ENCODE peak calls at places on chromosomes 16 and 17, in ten cellular contexts. Y is heart left ventricle, J is BE2C, E is ascending aorta, S is tibial nerve, R is PC-3, L is Panc1, X is pancreas, T is adrenal gland, N is thoracic aorta. P is an unnamed sample. For H3K4me1 and H3K36me3, the result is how much of the 10 kb centered on the place peaks cover.

GRCh38 chr17:66345264-66345663 is 42.9 kb downstream of the PRKCA start:
- DNase-seq in Y (no peak), J (peak), E (no peak), S (no peak), R (no peak), L (no peak), X (no peak), T (no peak), N (no peak), P (no peak)

GRCh38 chr17:73292031-73292531 is 19.7 kb downstream of the CDC42EP4 start:
- DNase-seq in Y (peak), J (no peak), E (peak), S (no peak), R (peak), L (no peak), X (no peak), T (peak), N (peak), P (no peak)

GRCh38 chr16:57544129-57544653 is 1.7 kb downstream of the ADGRG5 start:
- DNase-seq in Y (no peak), J (no peak), E (no peak), S (no peak), R (no peak), L (no peak), X (no peak), T (peak), N (no peak), P (peak)

GRCh38 chr17:77681820-77682219 is 276.7 kb upstream of the TNRC6C start:
- DNase-seq in Y (peak), J (peak), E (peak), S (peak), R (peak), L (no peak), X (no peak), T (no peak), N (no peak), P (no peak)

GRCh38 chr17:52419256-52419655 is 260.7 kb upstream of the CA10 start:
- DNase-seq in Y (no peak), J (peak), E (no peak), S (no peak), R (peak), L (no peak), X (peak), T (peak), N (no peak), P (no peak)

GRCh38 chr17:49629447-49629846 is 48.5 kb downstream of the SPOP start:
- DNase-seq in Y (no peak), J (no peak), E (no peak), S (no peak), R (no peak), L (no peak), X (no peak), T (no peak), N (no peak), P (no peak)

GRCh38 chr16:31093132-31093703 is 1.4 kb downstream of the VKORC1 start:
- DNase-seq in Y (no peak), J (peak), E (no peak), S (no peak), R (peak), L (no peak), X (no peak), T (no peak), N (no peak), P (no peak)

GRCh38 chr16:67864594-67864993 is 8.3 kb upstream of the EDC4 start:
- DNase-seq in Y (no peak), J (no peak), E (no peak), S (no peak), R (no peak), L (no peak), X (no peak), T (no peak), N (no peak), P (no peak)

GRCh38 chr17:64148699-64149098 is 18.8 kb upstream of the ERN1 start:
- DNase-seq in Y (no peak), J (no peak), E (no peak), S (no peak), R (peak), L (no peak), X (no peak), T (peak), N (no peak), P (no peak)

GRCh38 chr16:57541754-57542435 is 548 bp upstream of the ADGRG5 start:
- DNase-seq in Y (no peak), J (no peak), E (no peak), S (no peak), R (no peak), L (no peak), X (no peak), T (peak), N (no peak), P (peak)

GRCh38 chr16:55737318-55737717 is 81.5 kb downstream of the SLC6A2 start:
- DNase-seq in Y (no peak), J (no peak), E (no peak), S (no peak), R (no peak), L (no peak), X (no peak), T (no peak), N (no peak), P (no peak)

GRCh38 chr16:53282975-53283946 is 151.0 kb upstream of the RBL2 start:
- DNase-seq in Y (no peak), J (no peak), E (no peak), S (no peak), R (peak), L (peak), X (no peak), T (no peak), N (no peak), P (no peak)

GRCh38 chr17:13581925-13582324 is 19.8 kb downstream of the HS3ST3A1 start:
- DNase-seq in Y (no peak), J (no peak), E (no peak), S (no peak), R (no peak), L (no peak), X (no peak), T (no peak), N (no peak), P (no peak)

GRCh38 chr16:56631197-56631596 is 1.3 kb upstream of the MT1M start:
- DNase-seq in Y (no peak), J (no peak), E (no peak), S (no peak), R (no peak), L (no peak), X (no peak), T (no peak), N (no peak), P (no peak)

GRCh38 chr17:73641779-73642580 is 2.3 kb downstream of the SDK2 start:
- DNase-seq in Y (no peak), J (no peak), E (no peak), S (no peak), R (no peak), L (no peak), X (no peak), T (no peak), N (no peak), P (no peak)

GRCh38 chr16:3578610-3579551 is 1.7 kb upstream of the NLRC3 start:
- DNase-seq in Y (peak), J (no peak), E (no peak), S (no peak), R (no peak), L (no peak), X (no peak), T (no peak), N (no peak), P (no peak)

GRCh38 chr17:48262982-48263586 is 155.5 kb downstream of the SNX11 start:
- DNase-seq in Y (no peak), J (no peak), E (no peak), S (no peak), R (peak), L (no peak), X (no peak), T (no peak), N (no peak), P (no peak)

GRCh38 chr17:49917771-49918170 is 51.2 kb upstream of the DLX4 start:
- DNase-seq in Y (no peak), J (no peak), E (no peak), S (no peak), R (no peak), L (no peak), X (no peak), T (no peak), N (no peak), P (no peak)

GRCh38 chr17:28030386-28030785 is 12.1 kb upstream of the NLK start:
- DNase-seq in Y (no peak), J (no peak), E (no peak), S (no peak), R (no peak), L (no peak), X (peak), T (peak), N (no peak), P (no peak)

GRCh38 chr17:80940171-80941123 is 51.2 kb upstream of the CHMP6 start:
- DNase-seq in Y (peak), J (no peak), E (no peak), S (no peak), R (no peak), L (no peak), X (no peak), T (no peak), N (no peak), P (peak)

GRCh38 chr17:7436556-7437368 is 1.5 kb downstream of the TMEM102 start:
- DNase-seq in Y (peak), J (peak), E (peak), S (no peak), R (peak), L (peak), X (peak), T (peak), N (no peak), P (peak)
- TF ChIP-seq CTCF in Y (peak), J (peak), E (peak), S (peak), R (peak), L (peak), X (peak), T (peak), N (peak), P (peak)

GRCh38 chr17:20184977-20185619 is 175.9 kb downstream of the SPECC1 start:
- DNase-seq in Y (no peak), J (no peak), E (no peak), S (no peak), R (no peak), L (no peak), X (no peak), T (no peak), N (no peak), P (no peak)

GRCh38 chr17:20189979-20190378 is 180.8 kb downstream of the SPECC1 start:
- DNase-seq in Y (no peak), J (no peak), E (no peak), S (no peak), R (no peak), L (no peak), X (no peak), T (no peak), N (no peak), P (no peak)

GRCh38 chr17:20184191-20184590 is 175.0 kb downstream of the SPECC1 start:
- DNase-seq in Y (no peak), J (no peak), E (no peak), S (no peak), R (no peak), L (no peak), X (no peak), T (no peak), N (no peak), P (no peak)

GRCh38 chr17:20189322-20189721 is 180.2 kb downstream of the SPECC1 start:
- DNase-seq in Y (no peak), J (no peak), E (no peak), S (no peak), R (peak), L (no peak), X (no peak), T (peak), N (no peak), P (no peak)

GRCh38 chr17:20187049-20187448 is 177.9 kb downstream of the SPECC1 start:
- DNase-seq in Y (no peak), J (no peak), E (no peak), S (no peak), R (peak), L (no peak), X (no peak), T (no peak), N (no peak), P (no peak)
- H3K4me1 ChIP-seq in Y (under half), J (under half), E (under half), S (half or more), R (under half), L (under half), X (under half), T (under half), N (under half), P (under half)

DNA sequence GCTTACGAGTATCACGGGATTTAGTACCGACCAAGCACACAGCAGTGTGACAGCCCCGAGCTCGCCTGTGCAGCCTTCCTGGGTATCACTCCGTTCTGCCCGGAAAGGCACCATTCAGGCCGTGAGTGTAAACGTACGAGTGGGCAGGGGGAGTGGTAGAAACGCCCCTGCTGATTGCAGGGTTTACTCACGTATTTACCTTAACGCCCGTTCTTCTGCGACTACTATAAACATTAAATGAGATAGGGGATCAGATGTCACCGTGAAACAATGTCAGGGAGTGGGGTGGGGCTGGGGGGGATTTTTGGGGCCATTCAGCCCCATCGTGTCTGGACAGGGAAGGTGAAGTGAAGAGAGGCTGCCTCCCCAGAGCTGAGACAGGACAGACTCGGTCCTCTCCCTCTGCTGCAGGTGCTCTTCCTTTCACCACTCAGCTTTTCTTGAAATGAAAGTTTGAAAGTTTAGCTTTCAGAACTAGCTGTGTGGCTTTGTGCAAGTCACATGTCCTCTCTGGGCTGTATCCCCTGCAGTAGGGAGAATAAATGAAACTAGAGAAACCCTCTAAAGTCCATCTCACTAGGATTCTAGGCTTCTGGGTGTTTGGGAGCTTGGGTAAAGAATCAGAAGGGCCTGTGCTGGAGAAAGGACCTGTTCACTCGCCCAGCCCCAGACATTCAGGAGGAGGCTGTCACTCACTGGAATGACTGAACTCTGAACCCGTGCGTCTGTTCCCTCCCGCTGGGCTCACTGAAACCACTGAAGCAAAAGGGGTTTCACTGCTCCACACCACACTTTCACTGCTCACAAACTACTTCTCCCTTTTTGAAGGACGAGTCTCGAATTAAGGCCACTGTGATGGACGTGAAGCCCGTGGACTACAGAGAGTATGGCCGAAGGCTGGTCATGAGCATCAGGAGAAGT is 66.7 kb downstream of the RPA1 start:
- DNase-seq in Y (no peak), J (no peak), E (no peak), S (no peak), R (no peak), L (no peak), X (no peak), T (no peak), N (no peak), P (no peak)
- H3K36me3 ChIP-seq in Y (half or more), J (under half), E (half or more), S (under half), R (under half), L (under half), X (under half), T (half or more), N (under half), P (half or more)

GRCh38 chr16:4700380-4700996 is 7.1 kb downstream of the NUDT16L1 start:
- DNase-seq in Y (no peak), J (no peak), E (no peak), S (no peak), R (no peak), L (no peak), X (no peak), T (no peak), N (no peak), P (no peak)
- TF ChIP-seq CTCF in Y (no peak), J (no peak), E (no peak), S (no peak), R (no peak), L (no peak), X (no peak), T (no peak), N (no peak), P (no peak)

GRCh38 chr16:85308585-85309540 is 196.6 kb upstream of the CIBAR2 start:
- DNase-seq in Y (no peak), J (no peak), E (no peak), S (no peak), R (no peak), L (no peak), X (no peak), T (no peak), N (no peak), P (no peak)

GRCh38 chr16:85307552-85308364 is 195.5 kb upstream of the CIBAR2 start:
- DNase-seq in Y (no peak), J (no peak), E (no peak), S (no peak), R (no peak), L (no peak), X (no peak), T (no peak), N (no peak), P (no peak)

GRCh38 chr16:85310868-85311585 is 198.8 kb upstream of the CIBAR2 start:
- DNase-seq in Y (no peak), J (no peak), E (no peak), S (no peak), R (no peak), L (no peak), X (no peak), T (no peak), N (no peak), P (no peak)

GRCh38 chr16:85311741-85312140 is 199.5 kb upstream of the CIBAR2 start:
- DNase-seq in Y (no peak), J (no peak), E (no peak), S (no peak), R (no peak), L (no peak), X (no peak), T (no peak), N (no peak), P (no peak)

DNA sequence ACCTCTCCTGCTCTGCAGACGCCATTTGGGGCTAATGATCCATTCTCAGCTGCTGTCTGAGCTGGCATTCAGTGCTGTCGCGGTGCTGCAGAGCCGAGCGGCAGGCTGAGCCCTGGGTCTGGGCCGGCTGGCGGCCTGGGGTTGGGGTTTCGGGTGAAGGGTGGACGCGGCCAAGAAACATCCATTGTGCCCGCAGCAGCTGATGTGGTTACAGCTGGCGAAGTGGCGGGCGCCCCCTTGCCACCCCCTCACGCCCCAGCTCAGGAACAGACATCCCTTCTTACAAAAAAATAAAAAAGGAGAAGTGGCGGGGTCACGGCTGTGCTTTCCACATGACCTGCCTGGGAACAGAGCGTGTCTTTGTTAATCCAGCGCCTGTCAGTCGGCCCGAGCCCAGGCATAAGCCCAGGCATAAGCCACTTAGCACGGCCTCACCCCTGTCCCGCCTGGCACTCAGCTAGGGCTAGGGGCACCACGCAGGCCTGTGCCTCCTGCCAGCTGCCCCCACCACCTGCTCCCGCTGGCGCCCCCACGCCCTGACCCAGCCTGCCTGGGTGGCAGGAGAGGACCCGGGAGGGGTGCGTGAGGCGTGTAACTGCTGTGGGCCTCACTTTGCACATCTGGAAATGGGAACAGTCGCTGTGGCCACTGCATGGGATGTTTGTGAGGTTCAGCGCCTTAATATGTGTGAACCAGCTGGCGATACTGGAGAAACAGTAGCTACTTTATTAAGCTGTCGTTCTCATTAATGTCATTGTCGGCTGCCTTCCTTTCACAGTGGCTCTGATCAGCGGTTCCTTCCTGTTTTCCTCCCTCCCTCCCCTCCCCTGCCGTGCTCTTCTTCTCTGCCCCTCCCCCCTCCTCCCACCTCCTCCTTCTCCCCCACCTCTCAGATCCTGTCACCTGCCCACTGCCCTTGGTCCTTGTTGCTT is 197.7 kb upstream of the CIBAR2 start:
- DNase-seq in Y (peak), J (no peak), E (no peak), S (peak), R (no peak), L (no peak), X (no peak), T (peak), N (no peak), P (peak)
- H3K4me1 ChIP-seq in Y (half or more), J (under half), E (under half), S (half or more), R (under half), L (half or more), X (under half), T (half or more), N (under half), P (half or more)

DNA sequence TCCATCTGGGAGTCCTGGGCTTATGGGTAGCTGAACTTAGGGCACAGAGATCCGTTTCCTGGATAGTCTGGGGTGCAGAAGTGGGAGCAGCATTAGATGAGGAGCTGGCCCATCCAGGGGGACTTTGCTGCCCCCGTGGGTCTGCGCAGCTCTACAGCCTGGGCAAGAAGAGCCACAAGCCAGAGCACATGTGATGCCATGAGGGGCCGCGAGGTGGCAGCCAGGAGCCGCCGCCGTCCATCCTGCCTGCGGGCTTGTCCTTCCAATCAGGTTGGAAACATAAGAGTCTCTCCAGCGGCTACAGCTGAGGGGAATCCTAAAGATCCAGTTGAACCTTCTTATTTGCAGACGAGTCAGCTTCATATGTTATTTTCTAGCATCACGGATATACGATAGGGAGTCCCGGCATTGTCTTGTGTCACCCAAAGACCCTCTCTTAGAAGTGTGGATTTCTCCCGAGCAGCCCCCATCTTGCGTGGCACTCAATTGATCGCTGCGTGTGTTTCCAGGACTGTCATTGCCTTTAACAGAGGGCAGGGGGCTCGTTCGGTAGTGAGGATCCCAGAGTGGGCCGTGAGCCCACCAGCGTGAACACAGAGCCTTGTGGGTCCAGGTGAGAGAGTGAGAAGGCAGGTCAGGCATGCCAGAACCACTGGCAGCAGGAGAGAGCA is 22.0 kb downstream of the C1QTNF1 start:
- DNase-seq in Y (peak), J (peak), E (peak), S (peak), R (peak), L (no peak), X (peak), T (peak), N (no peak), P (peak)
- H3K36me3 ChIP-seq in Y (under half), J (under half), E (under half), S (under half), R (under half), L (under half), X (under half), T (under half), N (under half), P (under half)

DNA sequence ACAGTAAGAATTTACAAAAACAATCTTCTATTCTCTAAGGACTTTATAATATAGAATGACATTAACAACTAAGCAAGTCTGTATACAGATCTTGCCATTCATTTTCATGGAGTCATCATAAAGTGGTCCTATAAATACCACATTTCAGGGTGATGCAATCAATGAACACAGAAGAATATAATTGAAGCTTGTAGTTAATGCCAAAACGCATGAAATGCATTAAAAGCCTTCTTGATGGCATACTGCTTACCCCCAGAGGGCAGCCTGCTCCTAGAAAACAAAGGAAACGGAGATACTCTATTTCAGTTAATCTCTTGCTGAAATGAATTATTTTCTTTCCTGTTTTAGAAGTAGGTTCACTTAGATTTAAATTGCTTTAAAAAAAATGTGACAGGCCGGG is 45.2 kb upstream of the STAC2 start:
- DNase-seq in Y (no peak), J (peak), E (no peak), S (no peak), R (peak), L (peak), X (no peak), T (no peak), N (no peak), P (no peak)
- TF ChIP-seq CTCF in Y (peak), J (peak), E (no peak), S (peak), R (peak), L (no peak), X (no peak), T (peak), N (peak), P (peak)

P was measured in lower lobe of right lung.